ENCODE peak calls at places on chromosomes 2 and 18, in seven cellular contexts. Y is fibroblast of lung, V is epithelial cell of prostate, M is NCI-H1092 treated with DMSO at 0.1 percent for 48 hours, R is endothelial cell, S is kidney glomerular epithelial cell, N is HCT116. K is an unnamed sample.

GRCh38 chr2:226364217-226364616 is 435.4 kb downstream of the IRS1 start:
- DNase-seq in M (no peak), S (no peak), N (no peak), V (no peak), Y (no peak), R (no peak), K (no peak)

GRCh38 chr2:241009601-241010530 is 11.4 kb downstream of the SNED1 start:
- DNase-seq in S (no peak), V (no peak), N (no peak), R (peak), M (no peak), Y (peak), K (peak)

GRCh38 chr2:59389240-59389639 is 1148.1 kb upstream of the FANCL start:
- DNase-seq in R (no peak), Y (peak), N (no peak), V (peak), M (no peak), S (peak), K (no peak)

GRCh38 chr2:171852489-171852888 is 41.6 kb downstream of the SLC25A12 start:
- DNase-seq in Y (peak), N (no peak), M (no peak), S (no peak), V (no peak), R (no peak), K (no peak)

GRCh38 chr2:240727913-240728312 is 36.2 kb downstream of the AQP12A start:
- DNase-seq in M (no peak), Y (no peak), S (no peak), V (no peak), R (no peak), N (no peak), K (no peak)

GRCh38 chr2:85806358-85807118 is 52.7 kb downstream of the ATOH8 start:
- DNase-seq in V (peak), Y (no peak), M (no peak), N (no peak), S (peak), R (no peak), K (no peak)

GRCh38 chr2:219633276-219634065 is 6.0 kb downstream of the SLC4A3 start:
- DNase-seq in S (no peak), R (peak), M (no peak), V (no peak), N (no peak), Y (no peak), K (no peak)

GRCh38 chr18:35478520-35479435 is 19.0 kb downstream of the INO80C start:
- DNase-seq in N (peak), R (no peak), Y (peak), S (peak), V (peak), M (peak), K (no peak)

GRCh38 chr2:73035899-73036778 is 35.4 kb downstream of the SFXN5 start:
- DNase-seq in M (no peak), R (no peak), N (peak), S (no peak), V (no peak), Y (no peak), K (no peak)

GRCh38 chr18:30945769-30946168 is 96.8 kb downstream of the DSC3 start:
- DNase-seq in Y (no peak), M (no peak), S (no peak), V (no peak), N (no peak), R (no peak), K (no peak)

GRCh38 chr2:127657232-127657595 is 11.3 kb downstream of the GPR17 start:
- DNase-seq in Y (no peak), V (no peak), R (no peak), M (no peak), N (no peak), S (no peak), K (no peak)

GRCh38 chr2:111054791-111055627 is 65.7 kb upstream of the BCL2L11 start:
- DNase-seq in Y (no peak), S (peak), N (no peak), R (no peak), M (no peak), V (no peak), K (no peak)

GRCh38 chr2:48332286-48332685 is 197.7 kb upstream of the STON1 start:
- DNase-seq in M (no peak), S (no peak), Y (peak), V (no peak), R (no peak), N (no peak), K (no peak)

GRCh38 chr2:105104208-105104731 is 66.4 kb downstream of the MRPS9 start:
- DNase-seq in M (no peak), V (no peak), S (peak), R (no peak), Y (peak), N (no peak), K (no peak)

GRCh38 chr2:25664531-25665307 is 8.7 kb downstream of the DTNB start:
- DNase-seq in M (no peak), N (peak), Y (peak), S (peak), R (peak), V (no peak), K (no peak)

K was measured in vagina.